ENCODE peak calls at places on chromosomes 13 and 19, in ten cellular contexts. Q, Y, M, D, O, Z, E, X, I and F are unnamed samples.

GRCh38 chr13:107421951-107422350 is 793.4 kb downstream of the LIG4 start:
- DNase-seq in Q (no peak), Y (no peak), M (peak; percentile 25), D (no peak), O (no peak), Z (no peak), E (no peak), X (no peak), I (no peak), F (no peak)

GRCh38 chr19:43519436-43520088 is 7.4 kb downstream of the ETHE1 start:
- DNase-seq in Q (peak; percentile 89), Y (peak; percentile 94), M (peak; percentile 89), D (no peak), O (peak; percentile 84), Z (peak; percentile 78), E (peak; percentile 81), X (peak; percentile 82), I (peak; percentile 99), F (peak; percentile 89)

GRCh38 chr13:101258071-101258470 is 158.2 kb downstream of the NALCN start:
- DNase-seq in Q (peak; percentile 19), Y (peak; percentile 82), M (peak; percentile 94), D (peak; percentile 36), O (no peak), Z (no peak), E (no peak), X (no peak), I (peak; percentile 64), F (peak; percentile 23)

GRCh38 chr19:6604906-6605305 is 14.0 kb upstream of the CD70 start:
- DNase-seq in Q (no peak), Y (no peak), M (no peak), D (no peak), O (no peak), Z (no peak), E (no peak), X (no peak), I (no peak), F (no peak)

GRCh38 chr19:10430505-10431253 is 10.3 kb downstream of the PDE4A start:
- DNase-seq in Q (peak; percentile 44), Y (peak; percentile 62), M (no peak), D (no peak), O (peak; percentile 77), Z (peak; percentile 79), E (no peak), X (peak; percentile 63), I (no peak), F (peak; percentile 28)

GRCh38 chr19:498977-499623 is 2.8 kb downstream of the MADCAM1 start:
- DNase-seq in Q (no peak), Y (no peak), M (no peak), D (no peak), O (no peak), Z (no peak), E (no peak), X (no peak), I (no peak), F (no peak)

GRCh38 chr19:15640294-15640903 is at the start of gene CYP4F3:
- DNase-seq in Q (no peak), Y (no peak), M (no peak), D (no peak), O (peak; percentile 91), Z (peak; percentile 63), E (no peak), X (peak; percentile 42), I (peak; percentile 81), F (no peak)

GRCh38 chr19:1591421-1592022 is 1.1 kb downstream of the MBD3 start:
- DNase-seq in Q (peak; percentile 65), Y (no peak), M (no peak), D (no peak), O (no peak), Z (no peak), E (no peak), X (no peak), I (no peak), F (no peak)

GRCh38 chr19:50356691-50357177 is 8.7 kb downstream of the NAPSA start:
- DNase-seq in Q (no peak), Y (no peak), M (no peak), D (no peak), O (no peak), Z (no peak), E (no peak), X (no peak), I (no peak), F (no peak)

GRCh38 chr19:49469828-49470614 is 4.0 kb upstream of the FLT3LG start:
- DNase-seq in Q (no peak), Y (no peak), M (no peak), D (no peak), O (peak; percentile 40), Z (no peak), E (no peak), X (no peak), I (peak; percentile 10), F (no peak)

GRCh38 chr13:111074826-111075225 is 40.3 kb upstream of the ARHGEF7 start:
- DNase-seq in Q (no peak), Y (no peak), M (no peak), D (no peak), O (no peak), Z (no peak), E (no peak), X (no peak), I (no peak), F (no peak)

GRCh38 chr19:8233370-8233769 is 24.2 kb downstream of the CERS4 start:
- DNase-seq in Q (no peak), Y (no peak), M (peak; percentile 59), D (no peak), O (no peak), Z (no peak), E (no peak), X (no peak), I (no peak), F (no peak)

GRCh38 chr13:31885994-31886393 is 145.6 kb upstream of the FRY start:
- DNase-seq in Q (peak; percentile 13), Y (peak; percentile 69), M (no peak), D (no peak), O (no peak), Z (no peak), E (no peak), X (no peak), I (no peak), F (no peak)

GRCh38 chr13:95707442-95708389 is 30.8 kb downstream of the DNAJC3 start:
- DNase-seq in Q (no peak), Y (no peak), M (no peak), D (no peak), O (no peak), Z (no peak), E (no peak), X (no peak), I (no peak), F (no peak)

GRCh38 chr13:95706356-95706755 is 29.4 kb downstream of the DNAJC3 start:
- DNase-seq in Q (no peak), Y (no peak), M (no peak), D (no peak), O (no peak), Z (no peak), E (no peak), X (no peak), I (no peak), F (no peak)

GRCh38 chr13:95708390-95708774 is 31.4 kb downstream of the DNAJC3 start:
- DNase-seq in Q (no peak), Y (no peak), M (no peak), D (no peak), O (no peak), Z (no peak), E (no peak), X (no peak), I (no peak), F (no peak)

GRCh38 chr13:95707035-95707434 is 30.1 kb downstream of the DNAJC3 start:
- DNase-seq in Q (no peak), Y (no peak), M (no peak), D (no peak), O (no peak), Z (no peak), E (no peak), X (no peak), I (no peak), F (no peak)

GRCh38 chr13:95704510-95704909 is 27.6 kb downstream of the DNAJC3 start:
- DNase-seq in Q (no peak), Y (no peak), M (no peak), D (no peak), O (no peak), Z (no peak), E (no peak), X (peak; percentile 58), I (peak; percentile 27), F (no peak)
- TF ChIP-seq CTCF in Q (peak; percentile 43), Y (no peak), M (peak; percentile 18), D (no peak), O (no peak), Z (no peak), E (peak; percentile 47), X (peak; percentile 18), I (peak; percentile 39), F (peak; percentile 12)

DNA sequence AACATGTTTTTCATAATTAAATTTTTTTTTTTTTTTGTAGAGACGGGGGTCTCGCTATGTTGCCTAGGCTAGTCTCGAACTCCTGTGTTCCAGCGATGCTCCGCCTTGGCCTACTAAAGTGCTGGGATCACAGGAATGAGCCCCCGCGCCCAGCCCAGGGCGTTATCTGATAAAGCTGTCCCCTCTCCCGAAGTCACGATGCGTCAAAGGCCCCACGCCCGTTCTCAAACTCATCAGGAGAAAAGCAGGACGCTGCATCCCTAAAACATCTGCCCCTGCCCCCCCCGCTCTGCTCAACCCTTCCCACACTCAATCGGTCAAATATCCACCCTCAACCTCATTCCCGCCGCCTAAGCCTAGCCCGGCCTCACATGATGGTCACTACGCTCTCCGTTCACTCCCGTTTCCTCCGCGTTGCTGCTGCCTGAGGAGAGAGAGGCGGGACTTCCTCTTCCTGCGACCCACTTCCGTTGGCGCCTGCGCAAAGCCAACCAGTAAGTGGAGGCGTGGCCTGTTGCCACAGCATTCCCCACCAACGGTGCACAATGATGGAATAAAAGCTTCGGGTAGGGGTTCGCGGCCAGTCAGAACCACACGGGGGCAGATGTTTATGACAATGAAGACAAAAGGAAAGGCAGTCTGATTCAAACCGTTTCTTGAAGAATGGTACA is at the start of gene SNRPD2:
- DNase-seq in Q (peak; percentile 98), Y (peak; percentile 93), M (peak; percentile 89), D (peak; percentile 64), O (peak; percentile 94), Z (peak; percentile 92), E (peak; percentile 94), X (peak; percentile 94), I (peak; percentile 94), F (peak; percentile 83)
- TF ChIP-seq CTCF in Q (no peak), Y (no peak), M (no peak), D (no peak), O (no peak), Z (no peak), E (peak; percentile 5), X (no peak), I (no peak), F (no peak)

GRCh38 chr13:53189162-53189561 is 160.5 kb downstream of the OLFM4 start:
- DNase-seq in Q (no peak), Y (no peak), M (no peak), D (no peak), O (no peak), Z (no peak), E (no peak), X (no peak), I (no peak), F (no peak)
- TF ChIP-seq CTCF in Q (peak; percentile 33), Y (no peak), M (no peak), D (no peak), O (no peak), Z (no peak), E (peak; percentile 23), X (no peak), I (no peak), F (no peak)

DNA sequence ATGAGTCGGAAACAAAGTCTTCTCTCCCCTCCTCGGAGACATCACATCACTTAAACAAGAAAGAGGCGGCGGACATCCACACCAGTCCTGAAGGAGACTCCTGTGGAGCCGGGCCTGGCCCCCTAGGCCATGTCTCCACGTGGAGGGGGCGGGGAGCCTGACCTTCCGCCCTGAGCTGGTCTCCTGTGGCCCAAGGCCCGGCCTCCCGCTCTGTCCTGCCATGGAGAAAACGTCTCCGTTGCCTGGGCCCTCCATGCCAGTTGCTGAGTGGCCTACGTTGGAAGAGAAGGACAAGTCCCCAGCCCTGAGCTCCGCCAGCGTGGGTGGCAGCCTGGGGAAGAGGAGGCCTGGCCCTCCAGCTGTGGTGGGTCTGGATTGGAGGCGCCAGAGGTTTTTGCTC is 5.5 kb upstream of the CACTIN start:
- DNase-seq in Q (no peak), Y (no peak), M (no peak), D (no peak), O (no peak), Z (no peak), E (no peak), X (no peak), I (no peak), F (no peak)
- TF ChIP-seq CTCF in Q (no peak), Y (no peak), M (no peak), D (no peak), O (no peak), Z (no peak), E (no peak), X (no peak), I (no peak), F (no peak)